ENCODE peak calls at places on chromosomes 1 and 21, in four cellular contexts. O, A, B and I are unnamed samples.

GRCh38 chr1:115450641-115451040 is 112.6 kb upstream of the NGF start:
- DNase-seq in B (no peak), A (no peak), O (no peak), I (no peak)

GRCh38 chr1:6922096-6922931 is 137.1 kb downstream of the CAMTA1 start:
- DNase-seq in A (peak; percentile 89), O (no peak), B (peak; percentile 37), I (no peak)

GRCh38 chr1:203349757-203350522 is 982 bp downstream of the FMOD start:
- DNase-seq in O (no peak), A (no peak), B (no peak), I (no peak)

GRCh38 chr1:53133261-53134041 is 9.0 kb downstream of the SLC1A7 start:
- DNase-seq in A (no peak), B (no peak), O (no peak), I (no peak)

GRCh38 chr1:61051455-61052392 is 30.6 kb upstream of the NFIA start:
- DNase-seq in A (peak; percentile 26), O (no peak), B (no peak), I (no peak)

GRCh38 chr1:247111636-247112478 is 7.7 kb upstream of the ZNF669 start:
- DNase-seq in A (peak; percentile 53), B (peak; percentile 28), O (peak; percentile 67), I (no peak)

GRCh38 chr1:25435315-25436103 is 4.8 kb downstream of the MACO1 start:
- DNase-seq in O (no peak), A (no peak), B (no peak), I (no peak)

GRCh38 chr1:40662151-40662550 is 3.3 kb downstream of the RIMS3 start:
- DNase-seq in O (no peak), B (no peak), A (peak; percentile 15), I (no peak)

GRCh38 chr1:113770031-113770430 is 10.7 kb upstream of the PHTF1 start:
- DNase-seq in A (no peak), O (no peak), B (no peak), I (no peak)

GRCh38 chr21:43195131-43196021 is 26.6 kb downstream of the CRYAA start:
- DNase-seq in B (peak; percentile 83), A (no peak), O (no peak), I (no peak)

GRCh38 chr1:76511226-76511625 is 356.1 kb upstream of the ST6GALNAC5 start:
- DNase-seq in A (no peak), B (no peak), O (no peak), I (no peak)

GRCh38 chr1:247295274-247295684 is 36.4 kb downstream of the ZNF496 start:
- DNase-seq in B (peak; percentile 91), A (peak; percentile 75), O (no peak), I (no peak)

GRCh38 chr1:115337633-115338456 is at the start of gene NGF:
- DNase-seq in A (peak; percentile 77), O (peak; percentile 49), B (peak; percentile 77), I (no peak)

GRCh38 chr1:56686171-56686570 is 41.1 kb downstream of the PRKAA2 start:
- DNase-seq in O (no peak), B (no peak), A (peak; percentile 33), I (no peak)

GRCh38 chr21:35448876-35449599 is 399.9 kb upstream of the RUNX1 start:
- DNase-seq in B (no peak), A (no peak), O (no peak), I (no peak)

GRCh38 chr1:11692899-11693590 is 1.5 kb downstream of the DRAXIN start:
- DNase-seq in O (peak; percentile 73), B (peak; percentile 96), A (peak; percentile 96), I (peak; percentile 66)

GRCh38 chr1:178702141-178702540 is 22.9 kb upstream of the RALGPS2 start:
- DNase-seq in B (no peak), A (peak; percentile 53), O (peak; percentile 22), I (no peak)

GRCh38 chr1:14220811-14221210 is 377.7 kb upstream of the KAZN start:
- DNase-seq in O (no peak), B (no peak), A (no peak), I (no peak)

GRCh38 chr1:6686294-6686693 is 15.3 kb downstream of the DNAJC11 start:
- DNase-seq in O (no peak), B (no peak), A (no peak), I (no peak)

GRCh38 chr1:234779160-234779538 is 169.2 kb upstream of the IRF2BP2 start:
- DNase-seq in O (no peak), B (no peak), A (no peak), I (peak; percentile 7)

GRCh38 chr1:170240409-170240808 is 94.7 kb downstream of the NTMT2 start:
- DNase-seq in A (no peak), B (no peak), O (no peak), I (no peak)

GRCh38 chr1:160419150-160419837 is 18.9 kb downstream of the VANGL2 start:
- DNase-seq in A (no peak), O (no peak), B (no peak), I (no peak)

GRCh38 chr1:38941093-38941492 is 537 bp downstream of the RHBDL2 start:
- DNase-seq in A (peak; percentile 30), B (no peak), O (no peak), I (no peak)

GRCh38 chr21:40732998-40733397 is 114.0 kb downstream of the DSCAM start:
- DNase-seq in O (no peak), A (no peak), B (no peak), I (no peak)

GRCh38 chr21:26933448-26933847 is 33.4 kb downstream of the ADAMTS5 start:
- DNase-seq in B (no peak), A (peak; percentile 74), O (no peak), I (peak; percentile 10)

GRCh38 chr1:232108598-232108997 is 482.0 kb downstream of the DISC1 start:
- DNase-seq in O (no peak), B (peak; percentile 55), A (peak; percentile 80), I (no peak)

GRCh38 chr1:14165289-14165867 is 433.1 kb upstream of the KAZN start:
- DNase-seq in A (peak; percentile 20), O (no peak), B (no peak), I (no peak)

GRCh38 chr1:227603327-227603726 is 40.0 kb downstream of the ZNF678 start:
- DNase-seq in O (no peak), B (no peak), A (no peak), I (no peak)

GRCh38 chr1:178564086-178564782 is 51.3 kb downstream of the TEX35 start:
- DNase-seq in B (no peak), A (no peak), O (no peak), I (no peak)

GRCh38 chr1:39808784-39809517 is 20.3 kb upstream of the BMP8B start:
- DNase-seq in A (no peak), B (no peak), O (no peak), I (no peak)

GRCh38 chr1:29397256-29397590 is 160.9 kb downstream of the PTPRU start:
- DNase-seq in O (no peak), A (no peak), B (no peak), I (no peak)

GRCh38 chr1:154154534-154155181 is at the start of gene NUP210L:
- DNase-seq in A (no peak), O (no peak), B (peak; percentile 48), I (peak; percentile 59)

GRCh38 chr1:2638466-2639115 is 5.8 kb upstream of the MMEL1 start:
- DNase-seq in A (no peak), O (no peak), B (no peak), I (no peak)

GRCh38 chr1:166485620-166486019 is 318.8 kb upstream of the FAM78B start:
- DNase-seq in O (no peak), A (peak; percentile 73), B (peak; percentile 7), I (no peak)

GRCh38 chr21:38337793-38338192 is 81.0 kb downstream of the KCNJ15 start:
- DNase-seq in B (no peak), O (no peak), A (no peak), I (no peak)

GRCh38 chr1:196324345-196324744 is 283.9 kb downstream of the KCNT2 start:
- DNase-seq in B (no peak), O (no peak), A (no peak), I (no peak)

GRCh38 chr1:221087919-221088318 is 208.7 kb downstream of the HLX start:
- DNase-seq in O (no peak), B (no peak), A (peak; percentile 57), I (no peak)

GRCh38 chr1:164726235-164726634 is 167.3 kb downstream of the PBX1 start:
- DNase-seq in O (no peak), B (no peak), A (peak; percentile 64), I (no peak)

GRCh38 chr1:211332839-211333238 is 6.2 kb downstream of the TRAF5 start:
- DNase-seq in B (no peak), O (no peak), A (no peak), I (no peak)